ENCODE peak calls at places on chromosomes 7 and 10, in four cellular contexts. I is fibroblast of lung; C is CD8-positive, alpha-beta T cell; F is mammary epithelial cell. R is an unnamed sample.

GRCh38 chr7:130853503-130854279 is 119.7 kb upstream of the KLF14 start:
- DNase-seq in C (no peak), F (peak; percentile 85), I (peak; percentile 78), R (no peak)

GRCh38 chr10:70773461-70773860 is 11.7 kb downstream of the TBATA start:
- DNase-seq in I (no peak), C (no peak), F (no peak), R (no peak)

GRCh38 chr10:109934958-109935793 is 11.9 kb upstream of the XPNPEP1 start:
- DNase-seq in C (peak; percentile 54), F (peak; percentile 56), I (peak; percentile 90), R (no peak)

GRCh38 chr7:542935-543789 is 23.5 kb upstream of the PDGFA start:
- DNase-seq in I (peak; percentile 94), C (no peak), F (peak; percentile 64), R (no peak)

GRCh38 chr7:105439174-105439893 is 50.6 kb upstream of the SRPK2 start:
- DNase-seq in F (peak; percentile 95), I (peak; percentile 92), C (no peak), R (no peak)

GRCh38 chr10:93614101-93614825 is 1.9 kb downstream of the PDE6C start:
- DNase-seq in F (no peak), C (no peak), I (no peak), R (no peak)

GRCh38 chr10:122777515-122778059 is 68.1 kb downstream of the CUZD1 start:
- DNase-seq in F (no peak), C (no peak), I (no peak), R (no peak)

GRCh38 chr7:69429817-69430501 is 168.3 kb upstream of the AUTS2 start:
- DNase-seq in C (no peak), I (peak; percentile 80), F (no peak), R (no peak)

GRCh38 chr10:125633517-125633999 is 49.4 kb downstream of the TEX36 start:
- DNase-seq in F (no peak), I (peak; percentile 56), C (no peak), R (no peak)

GRCh38 chr7:4951903-4952636 is 6.9 kb downstream of the MMD2 start:
- DNase-seq in I (peak; percentile 7), C (no peak), F (peak; percentile 16), R (no peak)

GRCh38 chr7:141533149-141533949 is 17.9 kb upstream of the AGK start:
- DNase-seq in I (peak; percentile 56), F (peak; percentile 38), C (peak; percentile 70), R (peak; percentile 8)

GRCh38 chr10:8056891-8057331 is 2.4 kb downstream of the GATA3 start:
- DNase-seq in F (peak; percentile 48), C (peak; percentile 74), I (no peak), R (no peak)

GRCh38 chr10:80484243-80484642 is 30.1 kb downstream of the TSPAN14 start:
- DNase-seq in C (no peak), F (no peak), I (no peak), R (no peak)

GRCh38 chr10:24952701-24953349 is 419 bp upstream of the PRTFDC1 start:
- DNase-seq in I (peak; percentile 58), C (peak; percentile 84), F (no peak), R (peak; percentile 21)

GRCh38 chr7:22718200-22718711 is 8.7 kb upstream of the IL6 start:
- DNase-seq in F (peak; percentile 83), C (no peak), I (peak; percentile 95), R (no peak)

GRCh38 chr10:54585572-54585971 is 215.5 kb downstream of the PCDH15 start:
- DNase-seq in F (peak; percentile 3), C (no peak), I (no peak), R (no peak)

GRCh38 chr10:18406136-18406535 is 245.3 kb downstream of the NSUN6 start:
- DNase-seq in C (no peak), F (no peak), I (no peak), R (no peak)

GRCh38 chr10:33328253-33328652 is 6.2 kb downstream of the NRP1 start:
- DNase-seq in F (no peak), C (no peak), I (no peak), R (no peak)

GRCh38 chr10:132019366-132019765 is 37.6 kb upstream of the BNIP3 start:
- DNase-seq in I (no peak), C (no peak), F (no peak), R (no peak)

GRCh38 chr7:155618708-155619633 is 25.5 kb upstream of the RBM33 start:
- DNase-seq in F (no peak), C (no peak), I (peak; percentile 45), R (no peak)

GRCh38 chr10:32961892-32962369 is 3.9 kb upstream of the ITGB1 start:
- DNase-seq in F (peak; percentile 87), I (peak; percentile 94), C (no peak), R (no peak)

GRCh38 chr7:156616269-156617202 is 24.0 kb upstream of the RNF32 start:
- DNase-seq in F (no peak), I (peak; percentile 15), C (no peak), R (no peak)

GRCh38 chr7:150940446-150941102 is 37.5 kb downstream of the KCNH2 start:
- DNase-seq in I (no peak), F (peak; percentile 62), C (no peak), R (no peak)

GRCh38 chr10:1109795-1110673 is 53.8 kb downstream of the WDR37 start:
- DNase-seq in F (peak; percentile 83), C (peak; percentile 81), I (peak; percentile 88), R (peak; percentile 61)

GRCh38 chr10:131834152-131834810 is 66.5 kb upstream of the PPP2R2D start:
- DNase-seq in F (no peak), I (no peak), C (no peak), R (no peak)

GRCh38 chr7:107938448-107939250 is 47.7 kb downstream of the DLD start:
- DNase-seq in I (peak; percentile 58), F (no peak), C (no peak), R (no peak)

GRCh38 chr7:107940951-107941350 is 50.0 kb downstream of the DLD start:
- DNase-seq in I (no peak), F (no peak), C (no peak), R (no peak)

GRCh38 chr7:107937514-107937913 is 46.5 kb downstream of the DLD start:
- DNase-seq in F (peak; percentile 87), I (no peak), C (no peak), R (no peak)

GRCh38 chr7:107940146-107940489 is 49.1 kb downstream of the DLD start:
- DNase-seq in I (no peak), F (no peak), C (no peak), R (no peak)

GRCh38 chr7:107939472-107940145 is 48.6 kb downstream of the DLD start:
- DNase-seq in C (no peak), F (no peak), I (peak; percentile 95), R (no peak)
- H3K27ac ChIP-seq in C (no peak overlapping the region), F (no peak overlapping the region), I (peak overlapping the region; percentile 68), R (no peak overlapping the region)

GRCh38 chr7:157651366-157652160 is 314.8 kb downstream of the DNAJB6 start:
- DNase-seq in F (no peak), C (no peak), I (no peak), R (no peak)
- H3K9me3 ChIP-seq in F (peaks cover 38% of the 10 kb centered on the region), C (no peaks in the 10 kb centered on the region), I (no peaks in the 10 kb centered on the region), R (no peaks in the 10 kb centered on the region)

DNA sequence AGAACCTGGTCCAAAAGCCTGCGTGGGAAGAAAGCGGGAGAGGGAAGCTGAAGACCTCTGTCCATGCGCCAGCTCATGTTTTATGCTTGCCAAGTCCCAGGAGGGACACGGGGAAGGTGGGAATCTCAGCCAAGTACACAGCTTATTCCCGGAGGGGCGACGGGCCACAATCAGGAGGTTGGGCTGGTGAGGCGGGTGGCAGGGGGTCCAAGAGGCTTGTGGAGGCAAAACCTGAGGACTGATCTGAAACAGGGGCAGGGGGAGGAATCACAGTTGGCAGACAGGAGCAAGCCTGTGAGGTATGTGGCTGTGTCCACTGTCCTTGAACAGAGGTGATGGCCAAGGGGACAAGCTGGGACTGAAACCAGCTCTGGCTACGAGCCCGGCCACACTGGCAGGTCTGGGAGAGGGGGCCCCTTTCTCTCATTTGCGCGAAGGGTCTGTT is 38.0 kb upstream of the LEP start:
- DNase-seq in C (peak; percentile 37), I (no peak), F (no peak), R (no peak)
- H3K4me1 ChIP-seq in C (peaks cover 15% of the 10 kb centered on the region), I (no peaks in the 10 kb centered on the region), F (peaks cover 3% of the 10 kb centered on the region), R (peaks cover 4% of the 10 kb centered on the region)

GRCh38 chr10:117262296-117263293 is 21.7 kb downstream of the SLC18A2 start:
- DNase-seq in F (no peak), C (no peak), I (no peak), R (no peak)

GRCh38 chr10:117259279-117259678 is 18.4 kb downstream of the SLC18A2 start:
- DNase-seq in I (no peak), C (no peak), F (no peak), R (no peak)

GRCh38 chr10:117264776-117265175 is 23.9 kb downstream of the SLC18A2 start:
- DNase-seq in F (no peak), C (no peak), I (no peak), R (no peak)

GRCh38 chr10:117260094-117260493 is 19.2 kb downstream of the SLC18A2 start:
- DNase-seq in I (no peak), F (no peak), C (no peak), R (no peak)

GRCh38 chr10:117261501-117261900 is 20.6 kb downstream of the SLC18A2 start:
- DNase-seq in C (no peak), F (no peak), I (no peak), R (no peak)
- H3K27ac ChIP-seq in C (no peak overlapping the region), F (no peak overlapping the region), I (no peak overlapping the region), R (no peak overlapping the region)

GRCh38 chr7:157678503-157678902 is 341.7 kb downstream of the DNAJB6 start:
- DNase-seq in C (no peak), I (no peak), F (no peak), R (no peak)
- H3K9me3 ChIP-seq in C (no peaks in the 10 kb centered on the region), I (no peaks in the 10 kb centered on the region), F (peaks cover 7% of the 10 kb centered on the region), R (no peaks in the 10 kb centered on the region)

DNA sequence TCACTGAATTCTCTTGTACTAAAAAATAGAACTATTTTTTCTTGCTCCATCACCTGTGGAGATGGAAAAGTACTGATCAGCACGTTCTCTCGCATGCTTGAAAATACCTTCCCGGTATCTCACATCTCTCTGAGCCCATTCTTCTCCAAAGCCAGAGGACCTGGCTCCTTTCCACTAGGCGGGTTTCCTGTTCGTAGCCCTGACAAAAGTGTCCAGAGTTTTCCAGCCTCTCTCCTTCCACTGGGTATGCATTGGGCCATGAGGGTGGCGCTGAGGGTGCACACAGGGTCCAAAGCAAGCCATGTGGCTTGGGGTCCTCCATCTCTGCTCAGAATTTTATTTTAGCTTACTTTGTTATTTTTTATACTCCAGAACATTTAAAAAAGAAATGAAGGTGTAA is 16.3 kb upstream of the SRGN start:
- DNase-seq in C (no peak), F (no peak), I (no peak), R (no peak)
- H3K4me1 ChIP-seq in C (no peaks in the 10 kb centered on the region), F (no peaks in the 10 kb centered on the region), I (no peaks in the 10 kb centered on the region), R (no peaks in the 10 kb centered on the region)